ENCODE peak calls at places on chromosome 18, in nine cellular contexts. T is cortex of kidney, C is H1, U is nephron progenitor cell, W is kidney glomerular epithelial cell, S is psoas muscle, Y is iPS-NIHi11, N is HT1080, H is GM04503. M is an unnamed sample.
A peak's percentile ranks its signal among the peaks of the same experiment; 100 is the strongest.

GRCh38 chr18:57427429-57428181 is 7.6 kb upstream of the ONECUT2 start:
- DNase-seq in Y (peak; percentile 77), T (no peak), N (no peak), H (no peak), W (no peak), C (peak; percentile 73), U (peak; percentile 45), S (no peak), M (no peak)

GRCh38 chr18:58338961-58339722 is 289.7 kb downstream of the ALPK2 start:
- DNase-seq in S (no peak), T (no peak), U (peak; percentile 49), H (no peak), Y (peak; percentile 77), C (peak; percentile 61), N (no peak), W (no peak), M (peak; percentile 21)

GRCh38 chr18:55489034-55489741 is 98.8 kb downstream of the TCF4 start:
- DNase-seq in U (no peak), S (no peak), N (no peak), H (no peak), W (no peak), C (no peak), T (no peak), Y (no peak), M (no peak)

GRCh38 chr18:56740645-56741044 is 89.5 kb downstream of the WDR7 start:
- DNase-seq in H (no peak), U (no peak), C (no peak), N (no peak), W (no peak), Y (no peak), T (no peak), S (no peak), M (no peak)

GRCh38 chr18:46034230-46034629 is 37.8 kb downstream of the PSTPIP2 start:
- DNase-seq in N (no peak), C (no peak), H (no peak), T (no peak), U (no peak), Y (no peak), S (no peak), W (no peak), M (no peak)

GRCh38 chr18:35956226-35956625 is 16.3 kb upstream of the RMP24 start:
- DNase-seq in C (no peak), S (no peak), T (no peak), H (no peak), Y (no peak), U (no peak), W (no peak), N (no peak), M (no peak)

GRCh38 chr18:51621103-51621969 is 423.9 kb upstream of the MEX3C start:
- DNase-seq in N (peak; percentile 48), U (peak; percentile 81), T (no peak), C (peak; percentile 88), S (no peak), Y (peak; percentile 75), H (no peak), W (peak; percentile 49), M (peak; percentile 30)

GRCh38 chr18:55116855-55117254 is 157.6 kb upstream of the CCDC68 start:
- DNase-seq in W (no peak), N (no peak), S (no peak), T (no peak), Y (no peak), C (no peak), U (no peak), H (peak; percentile 23), M (no peak)

GRCh38 chr18:31185551-31185950 is 22.9 kb upstream of the DSC1 start:
- DNase-seq in N (peak; percentile 71), T (no peak), W (peak; percentile 41), Y (no peak), C (no peak), H (no peak), U (no peak), S (no peak), M (no peak)

GRCh38 chr18:67854340-67854739 is 337.8 kb upstream of the DSEL start:
- DNase-seq in W (no peak), S (no peak), U (no peak), C (no peak), N (no peak), Y (no peak), T (no peak), H (no peak), M (no peak)

GRCh38 chr18:3305354-3305762 is 43.4 kb downstream of the MYL12B start:
- DNase-seq in W (peak; percentile 37), C (no peak), U (no peak), Y (no peak), N (peak; percentile 92), H (peak; percentile 74), S (no peak), T (no peak), M (no peak)

GRCh38 chr18:50622865-50623393 is 63.0 kb downstream of the MAPK4 start:
- DNase-seq in C (no peak), H (no peak), S (no peak), N (no peak), T (no peak), U (no peak), W (no peak), Y (no peak), M (no peak)

GRCh38 chr18:55406374-55407045 is 181.5 kb downstream of the TCF4 start:
- DNase-seq in Y (no peak), N (no peak), W (no peak), S (no peak), T (no peak), C (no peak), U (no peak), H (no peak), M (no peak)

M was measured in HEK293T.